ENCODE peak calls at places on chromosomes 5 and 9, in seven cellular contexts. N, M, F, S, C, Q and E are unnamed samples.

GRCh38 chr9:127644428-127644827 is 32.4 kb downstream of the STXBP1 start:
- DNase-seq in N (no peak), M (no peak), F (no peak), S (no peak), C (no peak), Q (no peak), E (no peak)

GRCh38 chr5:129541648-129542251 is 81.7 kb downstream of the ADAMTS19 start:
- DNase-seq in N (no peak), M (peak; percentile 13), F (peak; percentile 1), S (no peak), C (peak; percentile 9), Q (no peak), E (no peak)

GRCh38 chr5:94469889-94470288 is 148.5 kb downstream of the KIAA0825 start:
- DNase-seq in N (no peak), M (no peak), F (no peak), S (no peak), C (peak; percentile 82), Q (no peak), E (no peak)

GRCh38 chr5:63008195-63008594 is 429.6 kb downstream of the LRRC70 start:
- DNase-seq in N (no peak), M (no peak), F (no peak), S (no peak), C (no peak), Q (no peak), E (no peak)

GRCh38 chr9:20570756-20571155 is 51.5 kb downstream of the MLLT3 start:
- DNase-seq in N (no peak), M (peak; percentile 64), F (no peak), S (no peak), C (peak; percentile 87), Q (no peak), E (no peak)

GRCh38 chr5:145943674-145944121 is 7.3 kb downstream of the SH3RF2 start:
- DNase-seq in N (no peak), M (no peak), F (no peak), S (peak; percentile 31), C (peak; percentile 25), Q (peak; percentile 32), E (no peak)

GRCh38 chr5:173835131-173835530 is 53.0 kb upstream of the CPEB4 start:
- DNase-seq in N (no peak), M (no peak), F (no peak), S (peak; percentile 49), C (no peak), Q (no peak), E (no peak)

GRCh38 chr5:161546463-161547301 is at the start of gene GABRB2:
- DNase-seq in N (no peak), M (peak; percentile 16), F (no peak), S (no peak), C (no peak), Q (peak; percentile 27), E (no peak)

GRCh38 chr5:126777257-126777973 is 479 bp downstream of the LMNB1 start:
- DNase-seq in N (no peak), M (peak; percentile 9), F (peak; percentile 17), S (peak; percentile 46), C (peak; percentile 61), Q (peak; percentile 65), E (peak; percentile 33)

GRCh38 chr5:88948746-88949600 is 66.0 kb upstream of the MEF2C start:
- DNase-seq in N (no peak), M (no peak), F (no peak), S (no peak), C (no peak), Q (no peak), E (no peak)

GRCh38 chr5:143796753-143797152 is 15.2 kb upstream of the HMHB1 start:
- DNase-seq in N (no peak), M (no peak), F (no peak), S (no peak), C (no peak), Q (no peak), E (no peak)

GRCh38 chr9:114250235-114250568 is 72.7 kb upstream of the ORM1 start:
- DNase-seq in N (no peak), M (no peak), F (no peak), S (peak; percentile 81), C (peak; percentile 85), Q (peak; percentile 74), E (peak; percentile 78)

GRCh38 chr5:148202531-148203092 is at the start of gene SPINK6:
- DNase-seq in N (no peak), M (no peak), F (no peak), S (no peak), C (no peak), Q (no peak), E (no peak)

GRCh38 chr5:143931986-143932385 is 120.0 kb downstream of the HMHB1 start:
- DNase-seq in N (no peak), M (no peak), F (no peak), S (no peak), C (no peak), Q (no peak), E (no peak)

DNA sequence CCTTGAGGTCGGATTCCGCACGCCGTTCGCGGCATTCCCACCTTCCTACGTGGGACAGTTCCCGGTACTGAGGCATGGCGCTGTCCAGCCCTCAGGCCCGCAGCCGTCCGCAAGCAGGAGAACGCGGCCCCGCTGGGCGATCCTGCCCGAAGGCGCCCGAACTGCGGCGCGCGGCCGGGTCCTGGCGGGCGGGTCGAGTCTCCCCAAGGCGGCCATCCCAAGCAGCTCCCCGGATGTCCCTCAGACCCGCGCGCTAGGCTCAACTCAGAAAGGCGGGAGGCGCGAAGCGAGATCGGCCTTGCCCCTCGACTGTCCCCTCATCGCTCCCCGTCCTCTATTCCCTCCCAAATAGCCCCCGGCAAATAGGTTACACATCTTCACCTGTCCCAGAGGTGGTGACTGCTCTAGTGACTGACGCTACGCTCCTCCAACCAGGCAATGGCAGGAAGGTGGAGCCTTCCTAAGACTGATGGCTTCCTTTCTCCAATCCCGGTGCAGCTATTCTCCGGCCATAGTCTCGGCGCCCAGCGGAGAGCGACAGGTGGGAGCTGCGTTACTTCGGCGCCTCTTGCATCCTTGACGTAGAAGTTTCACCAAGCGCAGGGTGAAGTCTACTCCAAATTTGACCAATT is 787 bp upstream of the ANKHD1 start:
- DNase-seq in N (peak; percentile 97), M (peak; percentile 96), F (peak; percentile 80), S (peak; percentile 94), C (peak; percentile 97), Q (peak; percentile 91), E (peak; percentile 91)
- TF ChIP-seq POLR2A in N (peak; percentile 40), M (peak; percentile 74), F (peak; percentile 23), S (no peak), C (no peak), Q (no peak), E (peak; percentile 56)

GRCh38 chr5:74641778-74642542 is 1.4 kb upstream of the ENC1 start:
- DNase-seq in N (no peak), M (peak; percentile 62), F (no peak), S (no peak), C (peak; percentile 87), Q (peak; percentile 41), E (peak; percentile 21)

GRCh38 chr5:74639538-74640449 is 734 bp downstream of the ENC1 start:
- DNase-seq in N (no peak), M (no peak), F (no peak), S (peak; percentile 56), C (peak; percentile 49), Q (peak; percentile 64), E (peak; percentile 39)

GRCh38 chr5:74641014-74641777 is 668 bp upstream of the ENC1 start:
- DNase-seq in N (peak; percentile 66), M (peak; percentile 84), F (peak; percentile 61), S (peak; percentile 87), C (peak; percentile 64), Q (peak; percentile 87), E (peak; percentile 44)

GRCh38 chr5:74638776-74639537 is 1.6 kb downstream of the ENC1 start:
- DNase-seq in N (no peak), M (no peak), F (no peak), S (no peak), C (peak; percentile 61), Q (no peak), E (no peak)

DNA sequence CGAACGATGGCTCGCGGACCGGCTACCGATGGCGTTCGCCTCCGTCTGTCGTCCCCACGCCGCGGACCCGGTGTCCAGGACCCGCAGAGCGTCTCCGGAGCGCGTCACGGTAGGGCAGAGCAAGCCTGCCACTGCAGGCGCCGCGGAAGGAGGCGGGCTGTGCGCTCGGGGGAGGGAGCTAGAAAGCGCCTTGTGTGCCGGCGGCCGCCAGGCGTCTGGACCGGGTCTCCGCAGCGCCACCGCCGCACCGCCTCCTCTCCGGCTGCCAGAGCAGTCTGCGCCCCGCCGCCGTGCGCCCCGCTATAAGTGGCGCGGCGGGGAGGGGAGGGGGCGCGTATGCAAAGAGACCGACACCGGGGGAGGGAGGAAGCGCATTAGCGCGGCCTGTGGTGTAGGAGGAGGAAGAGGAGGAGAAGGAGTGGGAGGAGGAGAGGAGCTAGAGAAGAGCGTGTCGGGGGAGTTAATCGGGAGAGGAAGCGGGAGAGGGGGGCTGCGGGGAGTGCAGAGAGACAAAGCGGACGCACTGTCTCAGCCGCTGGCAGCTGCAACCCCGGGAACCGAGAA is at the start of gene ENC1:
- DNase-seq in N (peak; percentile 48), M (peak; percentile 95), F (peak; percentile 35), S (peak; percentile 90), C (peak; percentile 84), Q (peak; percentile 94), E (peak; percentile 58)
- TF ChIP-seq POLR2A in N (peak; percentile 97), M (no peak), F (peak; percentile 100), S (no peak), C (peak; percentile 75), Q (peak; percentile 86), E (peak; percentile 57)

DNA sequence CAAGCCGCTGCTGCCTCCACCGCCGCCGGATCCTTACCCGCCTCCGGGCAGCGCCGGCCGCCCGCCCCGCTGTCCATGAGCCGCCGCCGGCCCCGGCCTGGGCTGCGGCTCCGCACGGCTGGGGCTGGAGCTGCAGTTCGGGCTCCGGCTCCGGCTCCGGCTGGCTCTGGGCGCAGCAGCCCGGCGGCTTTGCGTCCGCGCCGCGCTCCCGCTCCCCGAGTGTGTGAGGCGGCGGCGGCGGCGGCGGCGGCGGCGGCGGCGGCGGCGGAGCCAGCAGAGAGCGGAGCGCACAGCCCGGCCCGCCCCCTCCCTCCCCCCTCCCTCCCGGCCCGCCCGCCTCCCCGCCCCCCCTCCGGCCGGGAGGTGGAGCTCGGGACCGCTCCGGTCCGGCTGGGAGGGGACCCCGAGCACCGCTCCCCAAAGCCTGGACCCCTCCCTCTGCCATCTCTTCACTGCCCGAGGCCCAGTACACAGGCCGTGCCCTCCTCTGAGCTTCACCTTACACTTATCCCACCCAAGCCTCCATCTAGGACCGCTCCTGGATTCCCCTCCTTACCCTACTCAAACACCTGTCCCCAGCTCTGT is at the start of gene PCDH1:
- DNase-seq in N (no peak), M (no peak), F (peak; percentile 40), S (peak; percentile 64), C (peak; percentile 14), Q (peak; percentile 53), E (peak; percentile 22)
- TF ChIP-seq POLR2A in N (no peak), M (no peak), F (no peak), S (no peak), C (no peak), Q (peak; percentile 78), E (peak; percentile 25)

DNA sequence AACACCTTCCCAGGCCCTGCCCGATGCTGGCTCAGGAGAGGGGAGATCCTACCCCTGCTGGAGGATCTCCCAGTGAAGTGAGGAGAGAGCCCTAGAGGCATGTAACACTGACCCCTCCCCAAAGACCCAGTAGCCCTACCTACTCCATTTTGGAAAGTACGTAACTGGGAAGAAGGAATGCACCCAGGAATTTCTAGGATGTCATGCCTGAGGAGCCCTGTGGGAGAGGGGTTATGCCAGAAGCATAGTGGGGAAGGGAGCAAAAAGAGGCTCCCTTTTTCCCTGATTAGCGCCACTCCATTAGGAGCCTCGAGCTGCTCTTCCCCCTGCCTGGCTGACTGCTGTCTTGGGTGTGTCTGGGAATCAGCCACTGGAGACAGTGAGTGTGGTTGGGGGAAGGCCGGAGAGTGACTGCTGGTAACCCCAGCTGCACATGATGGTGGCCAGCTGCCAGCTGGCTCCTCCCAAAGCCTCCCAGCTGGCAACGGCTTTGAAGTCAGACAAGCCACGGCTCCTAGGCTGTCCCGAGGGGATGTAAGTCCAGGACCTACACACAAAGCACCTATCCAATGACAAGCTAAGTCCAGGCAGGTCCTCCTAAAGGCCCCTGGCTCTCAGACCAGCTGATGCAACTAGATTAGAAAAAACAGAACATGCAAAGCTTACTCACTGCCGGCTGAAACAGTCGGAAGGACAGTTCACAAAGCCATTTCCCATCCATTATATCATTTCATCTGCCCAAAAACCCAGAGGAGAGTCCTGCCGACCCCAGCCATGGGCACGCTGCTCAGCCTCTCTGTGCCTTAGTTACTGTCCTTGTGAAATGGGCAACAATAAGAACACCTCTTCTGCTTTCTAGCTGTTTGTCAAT is 136.5 kb upstream of the ABCA1 start:
- DNase-seq in N (peak; percentile 89), M (peak; percentile 96), F (peak; percentile 90), S (peak; percentile 96), C (peak; percentile 97), Q (peak; percentile 91), E (peak; percentile 88)
- TF ChIP-seq POLR2A in N (no peak), M (no peak), F (no peak), S (no peak), C (peak; percentile 22), Q (peak; percentile 46), E (peak; percentile 23)